ENCODE peak calls at places on chromosomes 7 and 10, in eight cellular contexts. A is HCT116, K is Calu3, W is tibial artery, L is body of pancreas, T is osteocyte, G is brain microvascular endothelial cell, M is lower lobe of right lung. F is an unnamed sample.

GRCh38 chr7:66859794-66860645 is 61.0 kb upstream of the TMEM248 start:
- DNase-seq in A (no peak), K (no peak), W (no peak), L (no peak), T (no peak), G (no peak), M (no peak), F (no peak)

GRCh38 chr7:138962561-138963270 is 18.5 kb downstream of the KIAA1549 start:
- DNase-seq in A (no peak), K (no peak), W (no peak), L (peak), T (no peak), G (no peak), M (no peak), F (peak)

GRCh38 chr10:46558411-46559185 is 2.1 kb upstream of the GPRIN2 start:
- DNase-seq in A (no peak), K (peak), W (peak), L (peak), T (peak), G (no peak), M (peak), F (peak)

GRCh38 chr10:12950583-12951128 is 50.9 kb downstream of the CCDC3 start:
- DNase-seq in A (no peak), K (no peak), W (no peak), L (no peak), T (peak), G (no peak), M (no peak), F (no peak)

GRCh38 chr10:58820862-58821559 is 308.3 kb downstream of the BICC1 start:
- DNase-seq in A (no peak), K (no peak), W (no peak), L (no peak), T (no peak), G (peak), M (no peak), F (no peak)

GRCh38 chr7:34158754-34159153 is 253.4 kb downstream of the BMPER start:
- DNase-seq in A (no peak), K (no peak), W (no peak), L (peak), T (no peak), G (no peak), M (no peak), F (no peak)

GRCh38 chr10:111756541-111757061 is 427.0 kb downstream of the GPAM start:
- DNase-seq in A (peak), K (peak), W (peak), L (peak), T (no peak), G (no peak), M (peak), F (no peak)

GRCh38 chr10:99582255-99582770 is 37.9 kb downstream of the SLC25A28 start:
- DNase-seq in A (no peak), K (no peak), W (no peak), L (no peak), T (no peak), G (no peak), M (no peak), F (no peak)

GRCh38 chr10:13162013-13162364 is 631 bp downstream of the MCM10 start:
- DNase-seq in A (no peak), K (peak), W (no peak), L (no peak), T (no peak), G (no peak), M (no peak), F (no peak)

GRCh38 chr10:68876246-68876918 is 24.7 kb upstream of the DDX50 start:
- DNase-seq in A (no peak), K (no peak), W (no peak), L (no peak), T (no peak), G (no peak), M (no peak), F (no peak)

GRCh38 chr10:43857206-43857952 is 208.7 kb upstream of the ZNF32 start:
- DNase-seq in A (no peak), K (no peak), W (no peak), L (no peak), T (no peak), G (peak), M (no peak), F (peak)

GRCh38 chr10:97718659-97719142 is 5.2 kb downstream of the MARVELD1 start:
- DNase-seq in A (peak), K (peak), W (no peak), L (peak), T (no peak), G (no peak), M (peak), F (no peak)

GRCh38 chr7:128108129-128108528 is 76.9 kb upstream of the LRRC4 start:
- DNase-seq in A (no peak), K (no peak), W (no peak), L (no peak), T (no peak), G (no peak), M (no peak), F (peak)

GRCh38 chr10:17213646-17214349 is 12.3 kb upstream of the TRDMT1 start:
- DNase-seq in A (no peak), K (no peak), W (no peak), L (no peak), T (no peak), G (peak), M (no peak), F (no peak)

GRCh38 chr7:12674861-12675260 is 12.6 kb upstream of the ARL4A start:
- DNase-seq in A (no peak), K (peak), W (no peak), L (peak), T (no peak), G (peak), M (no peak), F (no peak)

GRCh38 chr10:102675887-102676616 is 31.8 kb downstream of the TRIM8 start:
- DNase-seq in A (no peak), K (no peak), W (no peak), L (no peak), T (no peak), G (peak), M (no peak), F (peak)

GRCh38 chr10:11176746-11177145 is 159.1 kb downstream of the CELF2 start:
- DNase-seq in A (no peak), K (no peak), W (no peak), L (no peak), T (no peak), G (no peak), M (no peak), F (no peak)

GRCh38 chr10:9149134-9149533 is 1094.6 kb downstream of the GATA3 start:
- DNase-seq in A (no peak), K (no peak), W (no peak), L (no peak), T (no peak), G (no peak), M (no peak), F (no peak)

GRCh38 chr10:43698156-43698555 is 49.5 kb upstream of the ZNF32 start:
- DNase-seq in A (no peak), K (no peak), W (no peak), L (no peak), T (no peak), G (no peak), M (no peak), F (no peak)

GRCh38 chr7:151518105-151518780 is 1.5 kb downstream of the RHEB start:
- DNase-seq in A (no peak), K (peak), W (peak), L (peak), T (no peak), G (peak), M (peak), F (peak)

GRCh38 chr7:109259151-109259550 is 689.5 kb downstream of the DNAJB9 start:
- DNase-seq in A (no peak), K (no peak), W (no peak), L (no peak), T (no peak), G (no peak), M (no peak), F (no peak)

GRCh38 chr10:103021150-103021896 is 103.2 kb downstream of the CNNM2 start:
- DNase-seq in A (no peak), K (no peak), W (no peak), L (no peak), T (no peak), G (no peak), M (no peak), F (no peak)

GRCh38 chr7:8261711-8262695 is at the start of gene ICA1:
- DNase-seq in A (no peak), K (peak), W (peak), L (peak), T (peak), G (peak), M (peak), F (no peak)

GRCh38 chr10:58438340-58438739 is 53.1 kb downstream of the TFAM start:
- DNase-seq in A (no peak), K (no peak), W (no peak), L (no peak), T (no peak), G (peak), M (no peak), F (no peak)

GRCh38 chr10:69061305-69062161 is 26.4 kb upstream of the SRGN start:
- DNase-seq in A (no peak), K (peak), W (peak), L (peak), T (no peak), G (peak), M (peak), F (peak)

GRCh38 chr7:115678049-115678982 is 352.2 kb downstream of the TFEC start:
- DNase-seq in A (no peak), K (peak), W (no peak), L (peak), T (no peak), G (peak), M (no peak), F (no peak)

GRCh38 chr10:61791216-61791615 is 110.3 kb upstream of the ARID5B start:
- DNase-seq in A (no peak), K (no peak), W (no peak), L (no peak), T (no peak), G (peak), M (no peak), F (no peak)

GRCh38 chr7:6532516-6532915 is 18.7 kb downstream of the GRID2IP start:
- DNase-seq in A (no peak), K (no peak), W (no peak), L (no peak), T (no peak), G (no peak), M (no peak), F (no peak)

GRCh38 chr7:47709451-47709850 is 127.5 kb upstream of the TNS3 start:
- DNase-seq in A (no peak), K (no peak), W (no peak), L (no peak), T (peak), G (no peak), M (no peak), F (no peak)

GRCh38 chr7:96648784-96649183 is 60.9 kb downstream of the SEM1 start:
- DNase-seq in A (no peak), K (no peak), W (no peak), L (no peak), T (no peak), G (no peak), M (no peak), F (no peak)

GRCh38 chr7:106178593-106179134 is 66.6 kb upstream of the SYPL1 start:
- DNase-seq in A (peak), K (peak), W (no peak), L (peak), T (no peak), G (peak), M (no peak), F (no peak)
- TF ChIP-seq CTCF in A (peak), K (no peak), W (peak), L (no peak), T (peak), G (peak), M (no peak), F (peak)

DNA sequence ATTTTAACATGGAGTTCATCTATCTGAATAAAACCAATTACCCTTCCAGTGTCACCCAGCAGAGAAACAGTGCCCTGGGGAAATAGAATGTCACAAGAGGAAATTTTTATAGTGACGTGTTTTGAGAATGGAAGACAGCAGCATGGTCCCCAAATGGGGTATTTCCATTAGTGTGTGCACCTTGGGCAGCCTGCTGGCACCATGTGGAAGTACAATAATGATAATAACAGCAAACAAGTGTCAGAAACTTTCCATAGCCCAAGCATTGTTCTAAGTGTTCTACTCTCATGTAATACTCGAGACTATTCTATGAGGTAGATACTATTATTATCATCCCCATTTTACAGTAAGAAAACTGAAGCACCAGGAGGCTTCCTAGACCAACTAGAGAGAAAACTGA is 2.2 kb upstream of the PDE1C start:
- DNase-seq in A (no peak), K (no peak), W (no peak), L (no peak), T (no peak), G (no peak), M (no peak), F (no peak)
- TF ChIP-seq CTCF in A (no peak), K (peak), W (no peak), L (no peak), T (peak), G (peak), M (no peak), F (no peak)

DNA sequence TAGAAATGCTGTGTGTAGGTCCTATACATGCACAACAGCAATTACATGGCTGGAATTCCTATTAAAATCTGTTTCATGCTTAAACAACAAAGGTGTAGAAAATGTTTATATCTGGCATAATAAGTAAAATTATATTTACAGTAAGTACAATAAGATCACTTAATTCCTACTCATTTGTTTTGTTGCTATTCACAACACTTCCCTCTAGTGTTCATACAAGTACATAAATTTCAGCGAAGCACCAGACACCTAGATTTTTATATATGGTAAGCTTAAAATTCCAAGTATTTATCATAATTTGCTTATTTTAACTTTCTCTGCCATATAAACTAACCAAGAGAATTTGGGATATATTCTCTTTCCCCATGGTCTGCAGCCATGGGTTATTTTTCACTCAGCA is 51.8 kb upstream of the ANK3 start:
- DNase-seq in A (peak), K (no peak), W (no peak), L (no peak), T (no peak), G (no peak), M (no peak), F (no peak)
- TF ChIP-seq CTCF in A (peak), K (no peak), W (no peak), L (no peak), T (peak), G (peak), M (no peak), F (no peak)

GRCh38 chr7:52854681-52855080 is 180.8 kb upstream of the POM121L12 start:
- DNase-seq in A (no peak), K (no peak), W (no peak), L (no peak), T (no peak), G (no peak), M (no peak), F (no peak)
- TF ChIP-seq CTCF in A (no peak), K (no peak), W (no peak), L (no peak), T (no peak), G (no peak), M (no peak), F (no peak)

F was measured in coronary artery.